ENCODE peak calls at places on chromosomes 6 and 20, in four cellular contexts. S is psoas muscle; X is NT2/D1; C is CD8-positive, alpha-beta memory T cell. H is an unnamed sample. For H3K4me1 and H3K27me3, the result is how much of the 10 kb centered on the place peaks cover.

GRCh38 chr6:149425754-149426153 is 25.7 kb downstream of the SUMO4 start:
- DNase-seq in S (no peak), X (no peak), C (no peak), H (no peak)

GRCh38 chr20:13857304-13857703 is 72.5 kb downstream of the NDUFAF5 start:
- DNase-seq in C (no peak), S (peak), X (no peak), H (peak)

GRCh38 chr20:54506643-54507042 is 31.2 kb downstream of the DOK5 start:
- DNase-seq in C (no peak), S (no peak), X (no peak), H (no peak)

GRCh38 chr20:2946988-2947961 is 74.0 kb downstream of the PTPRA start:
- DNase-seq in S (no peak), C (no peak), X (no peak), H (no peak)

GRCh38 chr6:32967151-32968091 is 973 bp upstream of the BRD2 start:
- DNase-seq in C (peak), S (no peak), X (no peak), H (no peak)

GRCh38 chr6:16623029-16623653 is 138.1 kb downstream of the ATXN1 start:
- DNase-seq in X (no peak), C (no peak), S (no peak), H (no peak)

GRCh38 chr6:22664968-22665367 is 95.6 kb downstream of the HDGFL1 start:
- DNase-seq in X (no peak), S (no peak), C (no peak), H (no peak)

GRCh38 chr20:5727018-5727515 is 23.1 kb upstream of the SHLD1 start:
- DNase-seq in C (no peak), S (no peak), X (no peak), H (no peak)

GRCh38 chr20:45890077-45890996 is 671 bp downstream of the NEURL2 start:
- DNase-seq in C (peak), X (peak), S (peak), H (peak)

GRCh38 chr6:4920914-4921410 is 82.9 kb downstream of the RPP40 start:
- DNase-seq in C (no peak), S (no peak), X (no peak), H (no peak)

GRCh38 chr6:20483902-20484497 is 50.3 kb upstream of the CDKAL1 start:
- DNase-seq in S (no peak), X (no peak), C (no peak), H (no peak)

GRCh38 chr6:46296586-46296985 is 125.8 kb upstream of the ENPP5 start:
- DNase-seq in S (no peak), C (no peak), X (no peak), H (no peak)

GRCh38 chr6:1334725-1335124 is 22.8 kb downstream of the FOXQ1 start:
- DNase-seq in S (no peak), X (no peak), C (no peak), H (no peak)

GRCh38 chr6:36815962-36816735 is 23.1 kb downstream of the CPNE5 start:
- DNase-seq in S (no peak), X (no peak), C (no peak), H (no peak)

GRCh38 chr20:4607287-4607713 is 114.4 kb upstream of the PRND start:
- DNase-seq in C (peak), S (no peak), X (peak), H (no peak)

GRCh38 chr6:36853325-36853724 is 14.1 kb upstream of the CPNE5 start:
- DNase-seq in X (no peak), C (no peak), S (peak), H (no peak)

GRCh38 chr6:41967312-41968287 is 26.0 kb upstream of the CCND3 start:
- DNase-seq in C (no peak), S (no peak), X (no peak), H (no peak)

GRCh38 chr6:119278625-119279024 is 70.9 kb downstream of the MAN1A1 start:
- DNase-seq in C (no peak), S (no peak), X (no peak), H (no peak)

GRCh38 chr6:137729866-137730629 is 137.0 kb upstream of the TNFAIP3 start:
- DNase-seq in C (no peak), S (no peak), X (no peak), H (no peak)

GRCh38 chr6:144362042-144363018 is 77.2 kb downstream of the UTRN start:
- DNase-seq in S (no peak), X (no peak), C (no peak), H (peak)

GRCh38 chr20:46984391-46984790 is 89.7 kb downstream of the EYA2 start:
- DNase-seq in X (no peak), C (no peak), S (no peak), H (no peak)

GRCh38 chr6:35089935-35090505 is 51.1 kb downstream of the TCP11 start:
- DNase-seq in C (no peak), S (no peak), X (no peak), H (no peak)

GRCh38 chr6:25342784-25343183 is 63.6 kb downstream of the CARMIL1 start:
- DNase-seq in C (no peak), X (no peak), S (no peak), H (no peak)

GRCh38 chr20:61486198-61486597 is 234.1 kb downstream of the CDH4 start:
- DNase-seq in S (no peak), C (no peak), X (no peak), H (no peak)

GRCh38 chr6:31727717-31728671 is 1.1 kb downstream of the DDAH2 start:
- DNase-seq in X (no peak), C (peak), S (no peak), H (no peak)

GRCh38 chr6:938271-939046 is 245.5 kb upstream of the EXOC2 start:
- DNase-seq in C (no peak), X (peak), S (no peak), H (no peak)

GRCh38 chr6:154367333-154367732 is 10.7 kb upstream of the IPCEF1 start:
- DNase-seq in X (no peak), S (no peak), C (no peak), H (no peak)

GRCh38 chr6:139369068-139369467 is 5.4 kb downstream of the CITED2 start:
- DNase-seq in C (no peak), S (no peak), X (no peak), H (no peak)
- H3K4me3 ChIP-seq in C (no peak), S (no peak), X (no peak), H (no peak)

DNA sequence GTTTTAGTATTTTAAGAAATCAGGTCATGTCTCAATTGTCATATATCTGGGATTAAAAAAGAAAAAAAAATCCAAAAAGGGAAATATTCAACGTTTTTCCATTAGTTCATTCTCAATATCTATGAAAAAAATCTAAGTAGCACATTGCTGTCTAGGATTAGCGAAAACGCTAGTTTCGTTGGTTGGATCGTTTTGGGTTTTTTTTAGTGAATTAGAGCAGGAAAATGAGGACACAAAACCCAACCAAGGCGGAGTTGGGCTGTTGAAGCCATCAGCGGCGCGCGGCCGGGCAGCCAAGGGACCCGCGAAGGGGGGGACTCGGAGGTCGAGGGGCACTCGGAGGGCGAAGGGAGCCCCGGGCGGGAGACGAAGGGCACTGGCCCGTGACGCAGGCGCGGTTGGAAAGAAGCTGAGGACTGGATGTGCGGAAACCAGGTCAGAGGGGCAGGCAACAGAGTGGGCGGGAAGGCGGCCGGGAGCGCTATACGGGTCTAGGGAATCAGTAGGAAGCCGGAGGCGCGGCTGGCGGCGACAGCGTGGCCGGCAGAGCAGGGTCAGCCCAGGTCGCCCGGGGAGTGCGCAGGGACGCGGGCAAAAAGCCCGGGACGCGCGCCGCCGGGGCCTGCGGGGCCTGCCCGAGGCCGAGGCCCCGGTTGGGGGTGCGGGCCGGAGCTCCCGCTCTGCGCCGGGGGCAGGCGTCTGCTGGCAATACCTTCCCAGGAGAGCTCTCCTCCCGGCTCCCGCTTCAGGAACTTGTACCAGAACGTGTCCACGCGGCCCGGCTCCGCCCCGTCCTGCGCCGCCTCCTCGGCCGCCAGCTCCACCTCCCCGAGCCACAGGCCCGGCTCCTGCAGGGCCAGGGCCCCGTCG is 599 bp downstream of the EPM2A start:
- DNase-seq in S (peak), X (peak), C (peak), H (peak)
- H3K4me1 ChIP-seq in S (under half), X (under half), C (under half), H (under half)

DNA sequence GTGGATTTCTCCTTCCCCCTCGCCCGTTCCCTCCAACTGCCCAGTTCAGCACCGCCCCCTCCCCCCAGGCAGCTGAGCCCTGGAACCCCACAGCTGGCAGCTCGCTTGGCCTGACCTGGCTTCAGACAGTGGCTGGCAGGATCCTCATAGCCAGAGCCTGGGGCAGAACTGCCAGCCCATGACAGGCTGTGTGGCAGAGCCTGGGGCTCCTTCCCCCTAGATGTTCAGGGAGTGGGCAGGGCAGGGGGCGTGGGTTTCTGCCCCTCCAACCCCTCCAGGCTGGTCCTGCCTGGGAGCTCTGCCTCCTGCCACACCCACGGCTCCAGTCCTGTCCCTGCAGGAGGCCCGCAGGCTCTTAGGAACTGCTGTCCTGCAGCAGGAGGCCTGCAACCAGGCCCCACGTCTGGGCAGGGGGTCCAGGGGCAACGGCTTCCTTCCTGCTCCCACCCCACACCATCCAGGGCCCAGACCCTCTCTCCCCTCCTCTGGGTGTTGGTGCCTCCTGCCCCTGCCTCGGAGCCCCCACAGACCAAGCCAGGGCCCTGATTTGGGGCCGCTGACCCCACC is 9.6 kb upstream of the KCNQ2 start:
- DNase-seq in S (no peak), C (no peak), X (no peak), H (no peak)
- H3K27me3 ChIP-seq in S (under half), C (under half), X (under half), H (half or more)

DNA sequence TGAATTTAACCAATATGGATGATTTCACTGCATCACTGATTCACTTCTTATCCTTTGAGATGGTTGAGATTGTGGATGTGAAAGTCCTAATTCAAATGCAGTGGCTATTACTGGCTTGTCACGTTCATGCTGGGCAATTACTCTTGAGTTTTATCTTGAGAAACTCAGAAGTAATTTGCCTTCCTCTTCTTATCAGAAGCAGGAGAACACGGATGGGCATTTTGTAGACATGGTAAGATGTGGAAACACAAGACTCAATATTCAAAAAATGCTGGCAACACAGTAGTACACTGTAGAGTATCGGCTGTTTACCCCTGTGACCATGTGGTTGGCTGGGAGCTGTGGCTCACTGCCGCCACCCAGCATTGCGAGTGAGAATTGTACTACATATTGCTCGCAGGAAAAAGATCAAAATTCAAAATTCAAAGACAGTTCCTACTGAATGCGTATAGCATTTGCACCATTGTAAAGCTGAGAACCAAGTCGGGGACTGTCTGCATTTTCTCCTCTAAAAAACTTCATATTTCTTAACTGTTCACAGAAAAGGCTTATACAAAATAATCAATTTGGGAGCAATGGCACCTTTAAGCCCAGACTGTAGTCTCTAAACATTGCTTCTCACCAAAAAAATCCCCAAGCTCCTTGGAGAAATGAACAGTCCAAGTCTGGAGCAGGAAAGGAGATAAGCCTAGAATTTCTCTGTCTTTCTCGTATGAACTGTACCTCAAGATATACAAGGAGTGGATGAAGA is 61.9 kb upstream of the ELOVL5 start:
- DNase-seq in S (peak), X (no peak), C (peak), H (peak)
- H3K4me3 ChIP-seq in S (no peak), X (no peak), C (no peak), H (no peak)

GRCh38 chr20:48685300-48685699 is 142.5 kb downstream of the PREX1 start:
- DNase-seq in S (no peak), C (no peak), X (no peak), H (no peak)
- H3K4me1 ChIP-seq in S (half or more), C (under half), X (under half), H (half or more)

GRCh38 chr20:33232486-33233072 is 3.2 kb upstream of the BPIFA1 start:
- DNase-seq in X (no peak), S (no peak), C (no peak), H (no peak)
- H3K27me3 ChIP-seq in X (under half), S (under half), C (under half), H (half or more)

H was measured in left ventricle myocardium inferior.